ENCODE peak calls at places on chromosome 17, in five cellular contexts. U, S, T, F and D are unnamed samples. For H3K4me1 and H3K9me3, the result is how much of the 10 kb centered on the place peaks cover.

GRCh38 chr17:81514735-81515529 is 2.3 kb upstream of the ACTG1 start:
- DNase-seq in U (peak), S (peak), T (peak), F (peak), D (peak)

GRCh38 chr17:77959216-77959925 is 868 bp downstream of the TNRC6C start:
- DNase-seq in U (peak), S (no peak), T (no peak), F (peak), D (peak)

GRCh38 chr17:29565643-29566472 is 979 bp downstream of the ABHD15 start:
- DNase-seq in U (peak), S (peak), T (peak), F (peak), D (no peak)

GRCh38 chr17:78849026-78849425 is 8.4 kb upstream of the USP36 start:
- DNase-seq in U (no peak), S (no peak), T (no peak), F (no peak), D (no peak)

GRCh38 chr17:64920026-64920418 is 744 bp upstream of the LRRC37A3 start:
- DNase-seq in U (no peak), S (no peak), T (peak), F (no peak), D (no peak)

GRCh38 chr17:20184977-20185619 is 175.9 kb downstream of the SPECC1 start:
- DNase-seq in U (no peak), S (no peak), T (no peak), F (no peak), D (no peak)

GRCh38 chr17:5707482-5707881 is 123.2 kb upstream of the NLRP1 start:
- DNase-seq in U (no peak), S (no peak), T (no peak), F (no peak), D (no peak)

GRCh38 chr17:71392715-71393567 is 727.9 kb upstream of the SOX9 start:
- DNase-seq in U (no peak), S (no peak), T (no peak), F (no peak), D (no peak)

GRCh38 chr17:11389583-11389982 is 148.6 kb downstream of the SHISA6 start:
- DNase-seq in U (no peak), S (no peak), T (no peak), F (no peak), D (no peak)

GRCh38 chr17:61065263-61065773 is 334.3 kb upstream of the TBX2 start:
- DNase-seq in U (no peak), S (no peak), T (peak), F (peak), D (peak)

GRCh38 chr17:55731586-55732250 is 9.1 kb upstream of the TMEM100 start:
- DNase-seq in U (peak), S (no peak), T (peak), F (peak), D (no peak)

GRCh38 chr17:77948690-77949114 is 9.8 kb upstream of the TNRC6C start:
- DNase-seq in U (no peak), S (no peak), T (peak), F (peak), D (peak)

GRCh38 chr17:79711715-79712305 is 18.9 kb upstream of the ENPP7 start:
- DNase-seq in U (no peak), S (no peak), T (no peak), F (no peak), D (no peak)

GRCh38 chr17:46764335-46764708 is 54.2 kb downstream of the WNT3 start:
- DNase-seq in U (no peak), S (no peak), T (no peak), F (no peak), D (no peak)

GRCh38 chr17:14303343-14304221 is 2.7 kb downstream of the HS3ST3B1 start:
- DNase-seq in U (no peak), S (no peak), T (no peak), F (peak), D (no peak)

GRCh38 chr17:79695293-79696158 is 35.2 kb upstream of the ENPP7 start:
- DNase-seq in U (peak), S (no peak), T (peak), F (no peak), D (no peak)

GRCh38 chr17:51848451-51848850 is 310.1 kb downstream of the CA10 start:
- DNase-seq in U (no peak), S (no peak), T (no peak), F (no peak), D (no peak)

GRCh38 chr17:61966201-61966600 is 38.4 kb upstream of the INTS2 start:
- DNase-seq in U (no peak), S (no peak), T (no peak), F (no peak), D (no peak)

GRCh38 chr17:16909887-16910286 is 62.0 kb downstream of the TNFRSF13B start:
- DNase-seq in U (no peak), S (no peak), T (no peak), F (no peak), D (no peak)

GRCh38 chr17:35121315-35121714 is at the start of gene FNDC8:
- DNase-seq in U (no peak), S (no peak), T (no peak), F (no peak), D (no peak)

GRCh38 chr17:696412-696811 is 18.2 kb downstream of the VPS53 start:
- DNase-seq in U (no peak), S (no peak), T (no peak), F (no peak), D (no peak)

GRCh38 chr17:79892457-79893236 is 53.4 kb upstream of the CBX4 start:
- DNase-seq in U (no peak), S (no peak), T (peak), F (no peak), D (no peak)

GRCh38 chr17:50289268-50289667 is 15.0 kb downstream of the TMEM92 start:
- DNase-seq in U (no peak), S (no peak), T (no peak), F (no peak), D (no peak)

GRCh38 chr17:29090746-29091395 is 47.9 kb downstream of the PIPOX start:
- DNase-seq in U (no peak), S (no peak), T (no peak), F (no peak), D (no peak)

GRCh38 chr17:38751144-38751802 is 1.3 kb upstream of the PSMB3 start:
- DNase-seq in U (no peak), S (peak), T (no peak), F (no peak), D (peak)

GRCh38 chr17:17971431-17972125 is 622 bp downstream of the TOM1L2 start:
- DNase-seq in U (peak), S (no peak), T (peak), F (peak), D (no peak)

GRCh38 chr17:31535581-31535981 is 144.1 kb downstream of the RAB11FIP4 start:
- DNase-seq in U (peak), S (no peak), T (no peak), F (no peak), D (no peak)

GRCh38 chr17:34725008-34725407 is 145.6 kb downstream of the TMEM132E start:
- DNase-seq in U (no peak), S (no peak), T (no peak), F (no peak), D (no peak)

GRCh38 chr17:80219777-80220708 is at the start of the genes SGSH and SLC26A11:
- DNase-seq in U (peak), S (peak), T (peak), F (peak), D (peak)

GRCh38 chr17:82779541-82779940 is 27.7 kb downstream of the TBCD start:
- DNase-seq in U (no peak), S (no peak), T (no peak), F (no peak), D (no peak)

GRCh38 chr17:17722081-17722905 is 41.0 kb downstream of the RAI1 start:
- DNase-seq in U (peak), S (no peak), T (no peak), F (peak), D (no peak)

GRCh38 chr17:82956726-82957468 is 117.1 kb upstream of the ZNF750 start:
- DNase-seq in U (no peak), S (no peak), T (no peak), F (no peak), D (no peak)

GRCh38 chr17:33521784-33522183 is 228.7 kb upstream of the ASIC2 start:
- DNase-seq in U (peak), S (peak), T (no peak), F (peak), D (no peak)

GRCh38 chr17:20997711-20998570 is 44.9 kb downstream of the USP22 start:
- DNase-seq in U (no peak), S (no peak), T (no peak), F (no peak), D (no peak)

GRCh38 chr17:37737081-37737480 is 7.8 kb downstream of the HNF1B start:
- DNase-seq in U (no peak), S (no peak), T (no peak), F (no peak), D (no peak)

DNA sequence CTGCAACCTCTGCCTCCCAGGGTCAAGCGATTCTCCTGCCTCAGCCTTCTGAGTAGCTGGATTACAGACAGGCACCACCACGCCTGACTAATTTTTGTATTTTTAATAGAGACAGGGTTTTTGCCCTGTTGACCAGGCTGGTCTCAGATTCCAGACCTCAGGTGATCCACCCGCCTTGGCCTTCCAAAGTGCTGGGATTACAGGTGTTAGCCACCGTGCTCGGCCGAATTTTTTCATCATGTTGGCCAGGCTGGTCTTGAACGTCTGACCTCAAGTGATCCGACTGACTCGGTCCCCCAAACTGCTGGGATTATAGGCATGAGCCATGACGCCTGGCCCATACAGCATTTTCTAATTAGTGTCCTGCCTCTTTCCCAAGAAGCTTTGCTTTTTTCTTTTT is 52.7 kb upstream of the ADORA2B start:
- DNase-seq in U (no peak), S (no peak), T (no peak), F (no peak), D (no peak)
- H3K4me1 ChIP-seq in U (under half), S (under half), T (under half), F (under half), D (under half)

GRCh38 chr17:70169707-70170597 is 620 bp downstream of the KCNJ2 start:
- DNase-seq in U (peak), S (no peak), T (no peak), F (peak), D (no peak)

GRCh38 chr17:70172449-70172848 is 3.1 kb downstream of the KCNJ2 start:
- DNase-seq in U (no peak), S (no peak), T (no peak), F (no peak), D (no peak)

GRCh38 chr17:70168979-70169706 is at the start of gene KCNJ2:
- DNase-seq in U (peak), S (peak), T (peak), F (peak), D (peak)

GRCh38 chr17:70172921-70173320 is 3.6 kb downstream of the KCNJ2 start:
- DNase-seq in U (no peak), S (no peak), T (no peak), F (no peak), D (no peak)

GRCh38 chr17:70171159-70171558 is 1.8 kb downstream of the KCNJ2 start:
- DNase-seq in U (no peak), S (no peak), T (no peak), F (no peak), D (no peak)
- H3K4me3 ChIP-seq in U (peak), S (no peak), T (peak), F (no peak), D (no peak)

GRCh38 chr17:72878975-72879660 is 213.4 kb downstream of the SLC39A11 start:
- DNase-seq in U (no peak), S (no peak), T (no peak), F (no peak), D (no peak)
- H3K9me3 ChIP-seq in U (under half), S (under half), T (under half), F (under half), D (under half)

GRCh38 chr17:75349589-75349988 is 55.9 kb downstream of the GRB2 start:
- DNase-seq in U (no peak), S (no peak), T (no peak), F (no peak), D (no peak)
- H3K4me1 ChIP-seq in U (under half), S (under half), T (under half), F (under half), D (under half)

DNA sequence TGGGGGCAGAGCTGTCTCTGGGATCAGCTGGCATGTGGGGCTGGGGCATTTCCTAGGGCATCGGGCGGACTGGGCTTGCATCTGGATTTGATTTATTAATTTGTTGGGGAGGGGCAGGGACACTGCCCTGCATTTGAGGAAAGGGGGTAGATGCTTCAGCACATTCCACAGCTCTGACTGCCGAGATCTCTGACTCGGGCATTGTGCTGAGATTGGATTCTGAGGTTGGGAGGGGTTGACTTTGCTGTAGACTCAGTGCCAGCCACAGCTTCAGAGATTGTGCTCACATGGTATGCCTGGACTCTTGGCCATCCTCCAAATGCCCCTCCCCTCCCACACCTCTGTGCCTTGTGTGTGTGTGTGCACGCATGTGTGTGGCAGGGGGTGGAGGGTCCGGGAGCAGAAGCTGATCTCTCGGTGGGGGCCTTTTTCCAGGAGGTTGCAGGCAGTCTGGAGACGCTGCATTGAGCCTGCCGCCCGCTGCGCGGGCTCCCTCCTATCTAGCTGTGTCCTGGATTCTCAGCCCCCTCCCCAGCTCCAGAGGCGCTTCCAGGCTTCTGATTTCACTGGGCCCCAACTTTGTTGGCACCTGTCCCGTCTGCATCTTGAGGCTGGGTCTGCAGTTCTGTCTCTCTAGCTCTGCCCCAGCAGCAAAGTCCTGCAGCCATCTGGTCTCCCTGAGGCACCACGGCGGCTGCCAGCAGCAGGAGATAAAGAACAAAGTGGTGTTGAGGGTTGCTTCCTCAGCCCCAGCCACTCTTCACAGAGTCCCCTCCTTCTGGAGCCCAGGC is 14.9 kb downstream of the IGFBP4 start:
- DNase-seq in U (peak), S (no peak), T (peak), F (peak), D (no peak)
- H3K4me3 ChIP-seq in U (no peak), S (no peak), T (no peak), F (no peak), D (no peak)

GRCh38 chr17:22460461-22461063 is 768.2 kb downstream of the KCNJ18 start:
- DNase-seq in U (no peak), S (no peak), T (no peak), F (no peak), D (no peak)

GRCh38 chr17:22463110-22463850 is 771.0 kb downstream of the KCNJ18 start:
- DNase-seq in U (no peak), S (no peak), T (no peak), F (no peak), D (no peak)

GRCh38 chr17:22464041-22464440 is 771.7 kb downstream of the KCNJ18 start:
- DNase-seq in U (no peak), S (no peak), T (no peak), F (no peak), D (no peak)

GRCh38 chr17:22461460-22462145 is 769.3 kb downstream of the KCNJ18 start:
- DNase-seq in U (no peak), S (no peak), T (no peak), F (no peak), D (no peak)

GRCh38 chr17:22462461-22462860 is 770.1 kb downstream of the KCNJ18 start:
- DNase-seq in U (no peak), S (no peak), T (no peak), F (no peak), D (no peak)
- H3K9me3 ChIP-seq in U (under half), S (under half), T (under half), F (under half), D (under half)

DNA sequence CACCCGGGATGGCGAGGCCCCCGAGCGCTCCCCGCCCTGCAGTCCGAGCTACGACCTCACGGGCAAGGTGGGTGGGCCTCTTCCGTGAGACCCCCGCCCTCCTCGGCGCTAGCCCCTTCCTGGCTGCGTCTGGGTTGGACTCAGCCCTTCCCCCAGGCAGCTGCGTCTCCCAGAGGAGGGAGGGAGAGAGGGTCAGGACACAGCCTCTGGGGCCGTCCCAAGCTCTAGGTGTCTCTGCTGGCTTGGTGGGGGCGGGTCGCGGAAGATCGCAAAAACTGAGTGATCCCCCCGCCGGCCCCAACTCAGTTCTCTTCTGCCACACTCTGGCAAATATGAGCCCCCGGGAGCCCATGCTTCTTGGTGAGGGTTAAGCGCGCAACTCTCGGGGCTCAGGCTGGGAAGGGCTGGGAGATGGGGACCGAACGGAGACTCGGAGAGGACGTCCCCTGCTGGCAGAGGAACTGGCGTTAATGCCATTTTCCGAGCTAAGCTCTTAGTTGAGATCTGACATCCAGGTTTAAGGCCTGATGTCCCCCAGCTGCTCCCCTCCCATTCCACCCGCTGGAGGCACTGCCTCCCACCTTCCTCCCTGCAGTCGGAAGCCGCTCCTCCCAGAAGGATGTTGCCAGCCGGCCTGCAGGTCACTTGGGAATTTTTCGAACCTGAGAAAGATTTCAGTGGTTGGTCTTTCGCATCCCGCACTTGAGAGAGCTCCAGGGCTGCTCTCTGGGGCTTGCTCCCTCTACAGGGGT is 419 bp downstream of the RAB37 start:
- DNase-seq in U (peak), S (no peak), T (no peak), F (peak), D (peak)
- H3K4me1 ChIP-seq in U (under half), S (under half), T (under half), F (under half), D (under half)

GRCh38 chr17:66300956-66301355 is 1.5 kb upstream of the PRKCA start:
- DNase-seq in U (no peak), S (no peak), T (no peak), F (no peak), D (no peak)
- H3K4me3 ChIP-seq in U (no peak), S (no peak), T (no peak), F (no peak), D (no peak)

DNA sequence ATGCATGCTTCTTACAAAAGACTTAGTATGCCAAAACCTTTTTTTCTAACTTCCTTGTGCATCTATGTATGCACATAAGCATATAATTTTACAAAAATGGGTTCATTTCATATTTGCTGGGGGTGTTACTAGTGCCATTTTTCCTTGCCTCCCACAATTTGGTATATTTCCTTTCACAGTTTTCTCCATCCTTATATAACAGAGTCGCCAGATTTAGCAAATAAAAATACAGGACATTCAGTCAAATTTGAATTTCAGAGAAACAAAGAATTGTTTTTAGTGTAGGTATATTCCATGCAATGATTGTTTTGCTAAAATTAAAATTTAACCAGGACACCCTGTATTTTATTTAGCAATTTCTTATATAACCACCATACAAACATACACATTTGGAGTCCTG is 4.0 kb upstream of the FBXO39 start:
- DNase-seq in U (no peak), S (no peak), T (no peak), F (no peak), D (no peak)
- H3K9me3 ChIP-seq in U (under half), S (under half), T (half or more), F (under half), D (under half)